ENCODE peak calls at places on chromosomes 2 and 18, in four cellular contexts. D, B, A and K are unnamed samples.

GRCh38 chr2:24546668-24547067 is 55.6 kb downstream of the NCOA1 start:
- DNase-seq in D (no peak), B (no peak), A (no peak), K (no peak)

GRCh38 chr2:227849906-227850305 is 21.5 kb upstream of the DAW1 start:
- DNase-seq in D (no peak), B (no peak), A (no peak), K (no peak)

GRCh38 chr2:122660786-122661634 is 905.6 kb downstream of the TSN start:
- DNase-seq in D (no peak), A (peak; percentile 67), B (no peak), K (no peak)

GRCh38 chr2:112087346-112088020 is 32.4 kb downstream of the TMEM87B start:
- DNase-seq in B (no peak), A (no peak), D (no peak), K (no peak)

GRCh38 chr2:231621051-231621879 is 28.6 kb downstream of the TEX44 start:
- DNase-seq in A (peak; percentile 82), D (no peak), B (no peak), K (no peak)

GRCh38 chr2:199458017-199458805 is 472 bp upstream of the SATB2 start:
- DNase-seq in A (peak; percentile 80), D (peak; percentile 72), B (no peak), K (peak; percentile 22)

GRCh38 chr18:79587298-79588125 is 92.1 kb upstream of the CTDP1 start:
- DNase-seq in D (no peak), B (no peak), A (no peak), K (no peak)

GRCh38 chr18:63131944-63132818 is 187.4 kb downstream of the BCL2 start:
- DNase-seq in B (no peak), A (no peak), D (no peak), K (no peak)

GRCh38 chr2:232588680-232589585 is 38.4 kb downstream of the EIF4E2 start:
- DNase-seq in A (no peak), B (no peak), D (peak; percentile 68), K (no peak)

GRCh38 chr2:6865346-6866238 is at the start of gene CMPK2:
- DNase-seq in B (peak; percentile 78), A (peak; percentile 87), D (peak; percentile 65), K (peak; percentile 19)

GRCh38 chr2:180647206-180647605 is 333.2 kb upstream of the UBE2E3 start:
- DNase-seq in B (no peak), D (no peak), A (no peak), K (no peak)

GRCh38 chr18:23528580-23529472 is 25.5 kb downstream of the RMC1 start:
- DNase-seq in D (peak; percentile 38), B (no peak), A (no peak), K (peak; percentile 62)

GRCh38 chr18:9242987-9243386 is 91.6 kb upstream of the TWSG1 start:
- DNase-seq in A (no peak), D (no peak), B (no peak), K (peak; percentile 56)